ENCODE peak calls at places on chromosomes 12 and 14, in eight cellular contexts. V is Panc1; I is kidney tubule cell; O is MV-4-11; T is activated CD4-positive, CD25-positive, alpha-beta regulatory T cell; Q is fibroblast of the aortic adventitia; L is activated CD8-positive, alpha-beta memory T cell treated with anti-CD3 and anti-CD28 coated beads for 24 hours; H is amniotic epithelial cell. R is an unnamed sample.

GRCh38 chr14:40757376-40757775 is 849.3 kb upstream of the LRFN5 start:
- DNase-seq in H (no peak), O (no peak), Q (no peak), I (no peak), T (no peak), V (no peak), L (no peak), R (no peak)

GRCh38 chr14:51846631-51847488 is 13.6 kb upstream of the GNG2 start:
- DNase-seq in I (peak), Q (peak), L (peak), H (peak), O (peak), V (no peak), T (peak), R (peak)

GRCh38 chr12:58967551-58967950 is 47.2 kb upstream of the LRIG3 start:
- DNase-seq in H (no peak), V (no peak), O (no peak), T (no peak), Q (peak), L (no peak), I (peak), R (no peak)

GRCh38 chr12:5912437-5913334 is 32.4 kb downstream of the ANO2 start:
- DNase-seq in L (no peak), I (no peak), V (no peak), T (no peak), Q (no peak), H (no peak), O (no peak), R (peak)

GRCh38 chr12:8078400-8078799 is 3.7 kb upstream of the NECAP1 start:
- DNase-seq in I (peak), T (no peak), V (no peak), O (peak), L (peak), Q (peak), H (peak), R (no peak)

GRCh38 chr14:53953828-53954550 is 2.6 kb downstream of the BMP4 start:
- DNase-seq in I (peak), L (no peak), H (peak), V (no peak), T (no peak), O (no peak), Q (peak), R (no peak)

GRCh38 chr14:79318371-79318770 is 892.9 kb downstream of the DIO2 start:
- DNase-seq in T (no peak), H (peak), Q (peak), O (no peak), V (no peak), I (no peak), L (no peak), R (no peak)

GRCh38 chr14:52067873-52068740 is 752 bp downstream of the NID2 start:
- DNase-seq in H (no peak), I (peak), O (no peak), Q (peak), L (peak), T (no peak), V (no peak), R (peak)

GRCh38 chr12:45257185-45257585 is 41.3 kb downstream of the ANO6 start:
- DNase-seq in Q (no peak), T (no peak), O (peak), H (peak), L (no peak), I (no peak), V (no peak), R (no peak)

GRCh38 chr14:71235865-71236264 is 328.6 kb downstream of the PCNX1 start:
- DNase-seq in L (no peak), Q (peak), V (no peak), O (peak), T (no peak), I (peak), H (no peak), R (no peak)

GRCh38 chr12:77113971-77114370 is 48.6 kb upstream of the E2F7 start:
- DNase-seq in L (no peak), T (no peak), H (no peak), I (peak), Q (no peak), O (no peak), V (no peak), R (no peak)

GRCh38 chr12:68358532-68359485 is 26.6 kb upstream of the MDM1 start:
- DNase-seq in L (peak), I (peak), Q (peak), V (peak), O (peak), H (peak), T (no peak), R (peak)

GRCh38 chr12:6647083-6647604 is at the start of gene ACRBP:
- DNase-seq in O (peak), H (peak), I (peak), V (no peak), T (no peak), Q (peak), L (peak), R (no peak)